ENCODE peak calls at places on chromosomes 1 and 21, in six cellular contexts. L, D, S, V, T and X are unnamed samples. For H3K9me3 and H3K4me1, the result is how much of the 10 kb centered on the place peaks cover.

GRCh38 chr1:203085528-203086406 is at the start of gene MYOG:
- DNase-seq in L (no peak), D (no peak), S (no peak), V (peak), T (no peak), X (no peak)

GRCh38 chr1:110556471-110556807 is 37.5 kb upstream of the KCNA10 start:
- DNase-seq in L (no peak), D (no peak), S (no peak), V (peak), T (no peak), X (no peak)

GRCh38 chr1:204480515-204480914 is 14.1 kb downstream of the PIK3C2B start:
- DNase-seq in L (no peak), D (no peak), S (no peak), V (no peak), T (no peak), X (no peak)

GRCh38 chr1:167056529-167057296 is 33.5 kb downstream of the GPA33 start:
- DNase-seq in L (no peak), D (no peak), S (no peak), V (no peak), T (no peak), X (no peak)

GRCh38 chr1:119806489-119806888 is 4.8 kb downstream of the REG4 start:
- DNase-seq in L (no peak), D (no peak), S (no peak), V (no peak), T (no peak), X (no peak)

GRCh38 chr21:38761531-38761930 is 44.2 kb upstream of the ETS2 start:
- DNase-seq in L (no peak), D (no peak), S (no peak), V (no peak), T (no peak), X (no peak)

GRCh38 chr1:218592688-218593087 is 247.6 kb downstream of the TGFB2 start:
- DNase-seq in L (no peak), D (no peak), S (no peak), V (no peak), T (no peak), X (no peak)

GRCh38 chr1:157090196-157090647 is 9.4 kb downstream of the ETV3L start:
- DNase-seq in L (peak), D (peak), S (peak), V (peak), T (peak), X (peak)

GRCh38 chr1:41322835-41323234 is 38.4 kb upstream of the FOXO6 start:
- DNase-seq in L (peak), D (peak), S (no peak), V (no peak), T (peak), X (peak)

GRCh38 chr1:27322569-27323116 is 680 bp downstream of the TMEM222 start:
- DNase-seq in L (no peak), D (no peak), S (no peak), V (no peak), T (no peak), X (no peak)

GRCh38 chr1:2930016-2930815 is 91.1 kb upstream of the ACTRT2 start:
- DNase-seq in L (no peak), D (no peak), S (no peak), V (no peak), T (no peak), X (no peak)
- H3K9me3 ChIP-seq in L (under half), D (under half), S (under half), V (under half), T (under half), X (under half)

DNA sequence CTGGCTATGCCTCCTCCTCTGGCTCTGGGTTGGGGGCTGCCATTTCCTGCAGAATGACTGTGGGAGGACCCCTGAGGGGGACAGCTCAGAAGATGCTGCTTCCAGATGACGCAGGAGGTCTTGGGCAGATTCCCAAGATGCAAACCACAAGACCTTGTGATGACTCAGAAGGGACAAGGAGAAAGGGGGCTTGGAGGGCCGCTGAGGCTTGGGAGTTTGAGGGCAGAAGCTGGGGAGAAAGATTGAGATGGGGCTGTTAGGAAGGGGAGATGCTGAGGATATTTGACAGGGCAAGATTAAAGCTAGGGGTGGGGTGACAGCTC is 7.5 kb downstream of the PTPRU start:
- DNase-seq in L (no peak), D (no peak), S (no peak), V (peak), T (no peak), X (no peak)
- H3K4me1 ChIP-seq in L (under half), D (under half), S (under half), V (under half), T (under half), X (under half)

DNA sequence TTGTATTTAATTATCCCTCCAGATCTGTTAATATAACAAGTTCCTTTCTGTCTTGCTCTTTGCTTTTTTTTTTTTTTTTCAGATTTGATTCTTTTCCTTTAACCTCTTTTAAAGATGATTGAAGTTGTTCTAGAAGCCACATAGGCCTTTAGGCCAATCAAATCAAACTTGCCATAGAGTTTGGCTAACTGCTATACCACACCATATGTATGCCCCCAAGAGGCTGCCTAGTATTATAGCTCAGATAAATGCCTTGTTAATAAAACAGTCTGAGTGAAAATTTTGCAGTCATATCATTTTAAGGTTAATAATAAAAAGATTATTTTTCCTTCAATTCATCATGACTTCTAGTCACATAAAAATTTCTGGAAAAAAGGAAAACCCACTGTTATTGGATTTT is 696.0 kb upstream of the CHRM3 start:
- DNase-seq in L (no peak), D (no peak), S (no peak), V (no peak), T (no peak), X (no peak)
- H3K9me3 ChIP-seq in L (under half), D (under half), S (under half), V (under half), T (under half), X (under half)

GRCh38 chr1:174262747-174263241 is 103.5 kb downstream of the RABGAP1L start:
- DNase-seq in L (no peak), D (no peak), S (no peak), V (no peak), T (peak), X (peak)
- H3K4me1 ChIP-seq in L (under half), D (under half), S (under half), V (under half), T (under half), X (under half)